ENCODE peak calls at places on chromosomes 11 and 22, in eight cellular contexts. A, B, W, G, T, Z, M and P are unnamed samples.

GRCh38 chr22:41919357-41920224 is 4.7 kb upstream of the SHISA8 start:
- DNase-seq in Z (no peak), T (no peak), M (peak), W (peak), A (peak), G (no peak), B (no peak), P (peak)

GRCh38 chr11:16862733-16863132 is 124.3 kb downstream of the C11orf58 start:
- DNase-seq in B (no peak), M (no peak), Z (no peak), A (no peak), T (no peak), G (no peak), W (peak), P (no peak)

GRCh38 chr22:23263651-23264555 is 83.6 kb downstream of the BCR start:
- DNase-seq in G (no peak), W (peak), A (no peak), B (peak), T (no peak), M (peak), Z (no peak), P (no peak)

GRCh38 chr22:39946571-39947407 is 13.4 kb upstream of the TMA7B start:
- DNase-seq in G (no peak), T (no peak), W (no peak), Z (peak), M (no peak), B (no peak), A (no peak), P (no peak)

GRCh38 chr11:73950869-73951710 is at the start of gene DNAJB13:
- DNase-seq in T (peak), M (no peak), W (peak), G (no peak), A (no peak), Z (no peak), B (peak), P (no peak)

GRCh38 chr11:15976433-15977045 is 379.8 kb downstream of the SOX6 start:
- DNase-seq in W (no peak), Z (no peak), M (no peak), B (no peak), G (no peak), T (no peak), A (no peak), P (no peak)

GRCh38 chr11:131413217-131413616 is 42.8 kb downstream of the NTM start:
- DNase-seq in A (no peak), Z (no peak), T (no peak), G (no peak), B (no peak), W (no peak), M (no peak), P (no peak)

GRCh38 chr11:112977620-112978212 is 16.5 kb downstream of the NCAM1 start:
- DNase-seq in A (no peak), T (no peak), W (no peak), M (no peak), B (no peak), G (no peak), Z (peak), P (no peak)

GRCh38 chr11:34395916-34396555 is 38.2 kb upstream of the ABTB2 start:
- DNase-seq in M (no peak), G (no peak), T (peak), A (no peak), B (no peak), Z (no peak), W (no peak), P (no peak)